ENCODE peak calls at places on chromosomes 11 and 22, in four cellular contexts. B is H1, O is K562, J is HepG2. K is an unnamed sample.

GRCh38 chr11:18081551-18081950 is 24.3 kb downstream of the SAAL1 start:
- DNase-seq in B (no peak), J (no peak), O (no peak), K (no peak)

GRCh38 chr11:126410649-126411048 is 55.2 kb downstream of the ST3GAL4 start:
- DNase-seq in J (no peak), B (no peak), O (no peak), K (no peak)

GRCh38 chr11:7677071-7677470 is 3.8 kb upstream of the CYB5R2 start:
- DNase-seq in O (no peak), B (no peak), J (no peak), K (no peak)

GRCh38 chr22:35600466-35600865 is 16.7 kb downstream of the MB start:
- DNase-seq in O (no peak), B (no peak), J (no peak), K (no peak)

GRCh38 chr11:127274328-127274676 is 273.7 kb upstream of the KIRREL3 start:
- DNase-seq in B (no peak), J (no peak), O (no peak), K (no peak)

GRCh38 chr22:49752598-49753091 is 75.0 kb downstream of the BRD1 start:
- DNase-seq in J (no peak), O (no peak), B (no peak), K (no peak)

GRCh38 chr11:11416917-11417316 is 63.9 kb upstream of the CSNK2A3 start:
- DNase-seq in J (no peak), B (no peak), O (no peak), K (no peak)

GRCh38 chr11:17405232-17406005 is 17.0 kb upstream of the KCNJ11 start:
- DNase-seq in J (peak), O (peak), B (no peak), K (peak)

GRCh38 chr22:40325315-40325714 is 21.0 kb upstream of the ADSL start:
- DNase-seq in J (no peak), O (no peak), B (no peak), K (no peak)

GRCh38 chr22:49525776-49526535 is 301.7 kb downstream of the BRD1 start:
- DNase-seq in B (no peak), J (no peak), O (peak), K (no peak)

GRCh38 chr22:17397756-17398155 is 28.5 kb downstream of the CECR2 start:
- DNase-seq in O (no peak), J (no peak), B (no peak), K (no peak)

GRCh38 chr22:17396531-17396930 is 27.3 kb downstream of the CECR2 start:
- DNase-seq in J (no peak), O (no peak), B (no peak), K (no peak)

GRCh38 chr22:17401728-17402127 is 32.5 kb downstream of the CECR2 start:
- DNase-seq in B (no peak), J (no peak), O (no peak), K (no peak)

GRCh38 chr22:17400305-17400704 is 31.0 kb downstream of the CECR2 start:
- DNase-seq in O (no peak), J (no peak), B (no peak), K (no peak)

DNA sequence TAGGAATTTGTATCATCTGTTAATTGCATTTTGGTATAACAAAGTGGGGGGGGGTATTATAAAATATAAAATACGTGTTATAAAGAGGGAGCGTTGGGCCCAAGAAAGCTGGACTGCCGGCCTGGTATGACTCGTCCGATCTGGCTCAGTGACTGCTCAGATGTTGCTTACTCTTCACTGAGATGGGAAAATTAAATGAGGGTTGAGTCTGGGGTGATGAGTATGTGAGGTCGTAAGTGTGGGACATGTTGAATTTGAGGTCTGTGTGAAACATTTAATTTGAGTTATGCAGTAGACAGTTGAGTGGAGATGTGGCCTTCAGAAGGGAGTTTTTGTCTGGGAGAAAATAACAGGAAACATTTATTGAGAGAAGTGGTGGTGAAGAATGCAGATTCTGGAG is 28.9 kb downstream of the CECR2 start:
- DNase-seq in O (no peak), B (no peak), J (no peak), K (no peak)
- H3K4me2 ChIP-seq in O (no peak), B (no peak), J (no peak), K (no peak)

GRCh38 chr11:63668396-63668795 is 2.8 kb downstream of the ATL3 start:
- DNase-seq in J (no peak), O (no peak), B (no peak), K (no peak)

GRCh38 chr11:63666874-63667273 is 4.3 kb downstream of the ATL3 start:
- DNase-seq in B (no peak), J (no peak), O (no peak), K (no peak)

GRCh38 chr11:63670077-63670737 is 969 bp downstream of the ATL3 start:
- DNase-seq in B (no peak), J (no peak), O (no peak), K (no peak)

GRCh38 chr11:63670738-63671321 is 346 bp downstream of the ATL3 start:
- DNase-seq in B (no peak), J (no peak), O (peak), K (no peak)

DNA sequence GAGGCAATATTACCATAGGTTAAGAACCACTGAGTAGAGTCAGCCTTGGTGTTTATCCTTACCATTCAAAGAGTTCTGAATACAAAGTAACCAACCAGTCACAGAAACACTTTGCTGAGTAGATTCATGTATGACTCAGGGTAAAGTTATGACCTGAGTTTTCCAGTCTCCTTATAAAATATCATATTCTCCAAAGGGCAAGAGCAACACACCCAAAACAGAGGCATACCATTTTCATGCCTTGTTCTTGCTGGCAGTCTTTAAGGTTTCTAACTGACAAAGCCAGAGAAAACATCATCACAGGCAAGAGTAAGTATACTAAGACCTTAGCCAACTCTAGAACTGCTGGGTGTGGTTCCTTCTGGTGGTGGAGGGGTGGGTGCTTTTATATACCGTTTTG is 3.2 kb downstream of the ATL3 start:
- DNase-seq in O (no peak), B (no peak), J (no peak), K (peak)
- TF ChIP-seq SP1 in O (no peak), B (no peak), J (no peak), K (peak)

GRCh38 chr22:19821523-19822300 is 33.0 kb downstream of the GNB1L start:
- DNase-seq in O (no peak), B (no peak), J (no peak), K (no peak)
- H3K4me2 ChIP-seq in O (no peak), B (no peak), J (no peak), K (no peak)

GRCh38 chr11:46912526-46913150 is 5.7 kb downstream of the LRP4 start:
- DNase-seq in O (peak), B (peak), J (no peak), K (no peak)
- TF ChIP-seq SP1 in O (no peak), B (peak), J (no peak), K (no peak)

GRCh38 chr11:12768731-12769673 is 94.8 kb downstream of the TEAD1 start:
- DNase-seq in J (no peak), O (peak), B (no peak), K (no peak)

GRCh38 chr11:12770966-12771597 is 96.9 kb downstream of the TEAD1 start:
- DNase-seq in O (no peak), J (no peak), B (no peak), K (no peak)

GRCh38 chr11:12771875-12772274 is 97.7 kb downstream of the TEAD1 start:
- DNase-seq in B (no peak), O (no peak), J (no peak), K (no peak)

GRCh38 chr11:12769834-12770345 is 95.7 kb downstream of the TEAD1 start:
- DNase-seq in J (no peak), B (no peak), O (no peak), K (peak)

GRCh38 chr11:12770435-12770834 is 96.2 kb downstream of the TEAD1 start:
- DNase-seq in O (no peak), B (no peak), J (no peak), K (no peak)
- H3K4me2 ChIP-seq in O (no peak), B (no peak), J (no peak), K (peak)

GRCh38 chr11:33657757-33658156 is 42.9 kb downstream of the C11orf91 start:
- DNase-seq in B (no peak), O (no peak), J (no peak), K (no peak)
- TF ChIP-seq SP1 in B (no peak), O (no peak), J (no peak), K (no peak)